ENCODE peak calls at places on chromosomes 11 and 22, in five cellular contexts. A is neuronal stem cell, D is fibroblast of lung, W is H1, J is PC-3. O is an unnamed sample.

GRCh38 chr22:23278883-23279675 is 98.8 kb downstream of the BCR start:
- DNase-seq in J (peak), D (no peak), A (no peak), W (no peak), O (no peak)

GRCh38 chr22:33577862-33578411 is 342.3 kb downstream of the LARGE1 start:
- DNase-seq in W (no peak), J (no peak), A (no peak), D (no peak), O (no peak)

GRCh38 chr11:71372693-71373657 is 75.2 kb downstream of the DHCR7 start:
- DNase-seq in A (no peak), W (no peak), D (peak), J (peak), O (peak)

GRCh38 chr22:44519895-44520294 is 21.9 kb upstream of the RTL6 start:
- DNase-seq in J (no peak), A (no peak), W (no peak), D (no peak), O (no peak)

GRCh38 chr22:45871721-45872120 is 105.2 kb downstream of the WNT7B start:
- DNase-seq in J (no peak), A (no peak), D (no peak), W (no peak), O (no peak)

GRCh38 chr11:73139476-73140198 is 2.5 kb downstream of the FCHSD2 start:
- DNase-seq in J (peak), A (no peak), W (no peak), D (peak), O (no peak)

GRCh38 chr11:38582756-38583155 is 1984.7 kb upstream of the RAG2 start:
- DNase-seq in J (no peak), A (no peak), W (no peak), D (no peak), O (peak)

GRCh38 chr22:36385491-36386350 is 2.0 kb downstream of the MYH9 start:
- DNase-seq in D (no peak), W (no peak), J (peak), A (no peak), O (peak)

GRCh38 chr11:128484172-128484571 is 103.2 kb downstream of the ETS1 start:
- DNase-seq in W (no peak), A (no peak), D (no peak), J (peak), O (peak)

GRCh38 chr11:134452026-134452848 is 40.2 kb upstream of the B3GAT1 start:
- DNase-seq in J (no peak), D (no peak), A (no peak), W (no peak), O (no peak)

GRCh38 chr11:94975599-94975998 is 2.1 kb downstream of the KDM4D start:
- DNase-seq in W (no peak), D (no peak), A (no peak), J (no peak), O (no peak)

GRCh38 chr22:40627612-40628011 is 8.9 kb downstream of the MRTFA start:
- DNase-seq in J (no peak), D (no peak), W (no peak), A (no peak), O (no peak)

GRCh38 chr11:11569936-11570491 is 51.8 kb downstream of the GALNT18 start:
- DNase-seq in D (peak), W (no peak), J (peak), A (no peak), O (no peak)

GRCh38 chr11:102666331-102666957 is 39.1 kb downstream of the MMP27 start:
- DNase-seq in J (peak), D (peak), A (peak), W (no peak), O (peak)

GRCh38 chr11:33708970-33709369 is 8.3 kb upstream of the C11orf91 start:
- DNase-seq in A (no peak), J (peak), D (no peak), W (no peak), O (no peak)

GRCh38 chr22:23708270-23708669 is 17.5 kb downstream of the RGL4 start:
- DNase-seq in A (no peak), D (no peak), W (no peak), J (no peak), O (no peak)

GRCh38 chr11:125140251-125140650 is 24.3 kb upstream of the PKNOX2 start:
- DNase-seq in W (no peak), A (no peak), J (no peak), D (no peak), O (peak)

GRCh38 chr11:122441702-122442092 is 213.8 kb upstream of the UBASH3B start:
- DNase-seq in J (no peak), W (no peak), A (no peak), D (peak), O (no peak)

GRCh38 chr11:116339306-116339705 is 433.5 kb downstream of the BUD13 start:
- DNase-seq in D (no peak), J (no peak), W (no peak), A (no peak), O (no peak)

GRCh38 chr11:125645871-125646270 is 20.9 kb downstream of the CHEK1 start:
- DNase-seq in D (no peak), W (no peak), J (no peak), A (no peak), O (no peak)

GRCh38 chr22:50506611-50507420 is 686 bp downstream of the LMF2 start:
- DNase-seq in J (no peak), W (peak), D (no peak), A (no peak), O (no peak)

GRCh38 chr22:45771711-45772110 is 100.1 kb downstream of the ATXN10 start:
- DNase-seq in A (no peak), D (no peak), J (no peak), W (no peak), O (no peak)

GRCh38 chr11:109237636-109238035 is 184.4 kb upstream of the C11orf87 start:
- DNase-seq in W (no peak), A (no peak), D (no peak), J (no peak), O (no peak)

GRCh38 chr11:70252844-70253243 is 17.6 kb upstream of the PPFIA1 start:
- DNase-seq in A (no peak), W (no peak), D (no peak), J (no peak), O (no peak)

GRCh38 chr11:2950825-2951224 is 21.6 kb upstream of the PHLDA2 start:
- DNase-seq in A (no peak), D (no peak), J (no peak), W (no peak), O (no peak)

GRCh38 chr11:291281-292210 is 2.6 kb downstream of the PGGHG start:
- DNase-seq in A (no peak), D (no peak), J (no peak), W (no peak), O (peak)

GRCh38 chr22:22110548-22111266 is 128.1 kb upstream of the TOP3B start:
- DNase-seq in D (peak), J (peak), A (peak), W (peak), O (peak)

GRCh38 chr22:39818050-39818449 is 75.5 kb downstream of the ENTHD1 start:
- DNase-seq in A (no peak), J (no peak), D (peak), W (no peak), O (peak)

GRCh38 chr11:102345923-102346322 is 1.1 kb upstream of the BIRC2 start:
- DNase-seq in D (peak), A (peak), W (no peak), J (peak), O (peak)

GRCh38 chr22:27557554-27558060 is 243.9 kb downstream of the MN1 start:
- DNase-seq in W (no peak), D (no peak), A (no peak), J (no peak), O (peak)

GRCh38 chr11:94025695-94026394 is 4.7 kb downstream of the HEPHL1 start:
- DNase-seq in D (peak), A (no peak), W (no peak), J (no peak), O (no peak)

GRCh38 chr11:78406568-78407196 is 10.9 kb downstream of the GAB2 start:
- DNase-seq in D (no peak), A (no peak), W (no peak), J (peak), O (peak)

GRCh38 chr22:43823911-43824665 is 12.0 kb upstream of the EFCAB6 start:
- DNase-seq in W (peak), J (no peak), D (no peak), A (no peak), O (no peak)

GRCh38 chr22:28989035-28989464 is 72.6 kb downstream of the C22orf31 start:
- DNase-seq in D (no peak), W (no peak), A (no peak), J (peak), O (peak)

GRCh38 chr11:132087148-132087547 is 716.7 kb downstream of the NTM start:
- DNase-seq in W (no peak), D (no peak), J (no peak), A (no peak), O (no peak)

DNA sequence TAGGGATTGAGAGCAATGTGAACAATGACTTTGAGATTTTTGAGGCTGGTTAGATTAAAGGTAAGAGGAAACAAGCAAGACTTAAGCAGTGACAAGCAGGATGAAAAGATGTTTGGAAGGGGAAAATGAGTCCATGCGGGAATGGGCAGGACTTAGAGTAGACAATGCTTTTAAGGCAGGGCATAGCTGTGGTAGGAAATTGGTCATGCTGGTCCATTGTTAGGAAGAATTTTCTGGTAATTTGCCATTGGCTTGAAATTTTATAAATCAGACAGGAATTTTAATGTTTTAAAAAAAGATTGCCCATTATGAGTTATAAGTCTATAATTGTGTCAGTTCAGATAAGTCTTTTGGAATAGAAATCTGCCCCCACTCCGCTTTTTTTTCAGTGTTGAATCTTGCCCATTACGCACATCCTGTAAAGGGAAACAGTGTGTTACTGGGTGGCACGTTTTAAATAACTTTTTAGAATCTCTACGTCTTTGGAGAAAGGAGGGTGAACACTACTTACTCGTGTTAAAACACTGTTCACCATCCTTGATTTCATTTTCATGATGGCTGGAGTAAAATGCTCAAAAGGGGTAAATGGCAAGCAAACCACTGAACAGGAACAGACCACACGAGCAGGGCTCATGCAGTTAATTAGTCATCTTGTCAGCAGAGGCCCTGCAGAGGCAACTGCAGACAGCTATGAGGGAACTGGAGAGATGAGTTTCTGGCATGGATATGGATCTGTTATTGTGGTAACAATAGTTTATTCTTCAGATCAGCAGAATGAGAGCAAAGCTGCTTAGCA is 25.0 kb downstream of the SWAP70 start:
- DNase-seq in A (no peak), W (no peak), J (peak), D (peak), O (peak)
- H3K4me2 ChIP-seq in A (no peak), W (peak), J (no peak), D (peak), O (no peak)

DNA sequence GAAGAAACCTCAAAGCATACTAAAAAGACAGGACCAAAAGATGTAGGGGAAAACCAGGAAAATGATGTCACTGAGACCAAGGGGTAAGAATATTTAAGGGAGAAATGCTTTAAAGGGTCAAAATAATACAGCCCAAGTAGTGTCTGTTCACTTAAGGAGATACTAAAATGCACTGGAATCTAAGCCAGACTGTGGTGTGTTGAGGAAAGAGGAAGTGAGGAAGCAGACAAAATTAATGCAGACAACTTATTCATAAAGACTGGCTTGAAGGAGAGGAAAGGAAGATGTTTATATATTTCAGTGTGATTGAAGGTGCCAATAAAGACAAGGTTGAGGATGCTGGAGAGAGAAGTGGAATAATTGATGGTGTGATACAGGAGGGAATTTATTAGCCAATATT is 15.7 kb downstream of the ZNF215 start:
- DNase-seq in W (no peak), D (no peak), A (no peak), J (no peak), O (no peak)
- H3K27ac ChIP-seq in W (no peak), D (no peak), A (no peak), J (no peak), O (no peak)

DNA sequence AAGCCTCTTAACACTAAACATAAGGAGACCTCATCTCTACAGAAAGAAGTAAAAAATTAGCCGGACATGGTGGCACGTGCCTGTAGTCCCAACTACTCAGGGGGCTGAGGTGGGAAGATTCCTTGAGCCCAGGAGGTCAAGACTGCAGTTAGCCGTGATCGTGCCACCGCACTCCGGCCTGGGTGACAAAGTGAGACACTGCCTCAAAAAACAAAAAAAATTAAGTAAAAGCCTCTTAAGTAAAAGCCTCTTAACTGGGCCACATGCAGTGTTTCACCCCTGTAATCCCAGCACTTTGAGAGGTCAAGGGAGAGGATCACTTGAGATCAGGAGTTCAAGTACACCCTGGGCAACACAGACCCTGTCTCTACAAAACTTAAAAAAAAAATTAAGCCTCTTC is 25.7 kb downstream of the CELF1 start:
- DNase-seq in W (no peak), J (no peak), D (no peak), A (no peak), O (no peak)
- H3K4me2 ChIP-seq in W (no peak), J (no peak), D (no peak), A (no peak), O (no peak)

GRCh38 chr11:75302346-75302745 is 49.1 kb downstream of the ARRB1 start:
- DNase-seq in D (no peak), A (no peak), J (no peak), W (no peak), O (no peak)
- H3K27ac ChIP-seq in D (no peak), A (no peak), J (no peak), W (no peak), O (no peak)

GRCh38 chr11:9313648-9314290 is 624 bp downstream of the TMEM41B start:
- DNase-seq in J (peak), A (no peak), W (no peak), D (peak), O (peak)
- H3K4me2 ChIP-seq in J (peak), A (peak), W (peak), D (peak), O (peak)

DNA sequence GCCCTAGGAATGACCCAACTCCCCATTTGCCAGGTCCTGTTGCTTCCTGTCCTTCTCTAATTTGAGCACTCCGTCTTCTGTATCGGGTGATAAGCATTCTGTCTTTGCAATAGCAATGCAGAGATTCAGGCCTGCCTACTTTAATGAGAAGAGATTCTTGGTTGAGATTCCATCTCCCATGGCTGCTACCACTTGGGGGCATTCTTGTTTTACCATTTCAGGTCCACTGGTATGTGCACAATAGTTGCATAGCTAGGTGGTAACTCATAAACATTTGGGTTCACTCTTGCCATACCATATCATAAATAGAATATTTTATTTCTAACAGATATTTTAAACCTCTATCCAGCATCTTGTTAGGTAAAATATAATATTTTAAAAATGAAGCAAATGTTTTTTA is 34.4 kb upstream of the CALCB start:
- DNase-seq in D (peak), J (peak), W (no peak), A (no peak), O (peak)
- H3K27ac ChIP-seq in D (no peak), J (no peak), W (no peak), A (no peak), O (no peak)

GRCh38 chr11:131036544-131036943 is 120.3 kb upstream of the SNX19 start:
- DNase-seq in A (no peak), D (peak), J (no peak), W (no peak), O (no peak)

GRCh38 chr11:131038597-131038996 is 122.3 kb upstream of the SNX19 start:
- DNase-seq in A (no peak), J (peak), D (no peak), W (no peak), O (peak)

GRCh38 chr11:131037873-131038272 is 121.6 kb upstream of the SNX19 start:
- DNase-seq in W (no peak), J (peak), A (no peak), D (peak), O (peak)

GRCh38 chr11:131027501-131027900 is 111.2 kb upstream of the SNX19 start:
- DNase-seq in W (no peak), D (no peak), A (no peak), J (no peak), O (no peak)

DNA sequence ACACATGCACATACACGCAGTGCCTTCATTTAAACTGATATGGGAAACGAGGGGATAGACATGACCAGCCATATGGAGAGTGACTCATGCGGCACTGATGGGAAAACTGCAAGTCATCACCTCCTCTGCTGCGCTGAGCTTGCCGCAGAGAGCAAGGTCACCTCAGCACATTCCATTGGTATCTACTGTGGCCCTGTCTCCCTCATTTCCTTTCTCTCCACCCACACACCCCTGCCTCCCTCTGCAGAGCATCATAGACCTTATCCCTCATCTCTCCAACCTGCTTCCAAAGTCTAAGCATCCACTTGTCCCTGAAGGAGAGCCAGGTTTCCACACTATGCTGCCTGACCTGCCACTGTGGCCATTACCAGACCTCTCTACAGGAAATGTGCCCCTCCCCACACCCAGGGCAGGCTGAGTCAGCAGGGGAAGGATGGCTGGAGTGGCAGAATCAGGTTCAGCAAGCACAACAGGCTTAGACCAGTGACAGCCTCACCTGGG is 116.9 kb upstream of the SNX19 start:
- DNase-seq in A (no peak), W (no peak), D (peak), J (peak), O (peak)
- H3K4me2 ChIP-seq in A (no peak), W (no peak), D (no peak), J (peak), O (no peak)

DNA sequence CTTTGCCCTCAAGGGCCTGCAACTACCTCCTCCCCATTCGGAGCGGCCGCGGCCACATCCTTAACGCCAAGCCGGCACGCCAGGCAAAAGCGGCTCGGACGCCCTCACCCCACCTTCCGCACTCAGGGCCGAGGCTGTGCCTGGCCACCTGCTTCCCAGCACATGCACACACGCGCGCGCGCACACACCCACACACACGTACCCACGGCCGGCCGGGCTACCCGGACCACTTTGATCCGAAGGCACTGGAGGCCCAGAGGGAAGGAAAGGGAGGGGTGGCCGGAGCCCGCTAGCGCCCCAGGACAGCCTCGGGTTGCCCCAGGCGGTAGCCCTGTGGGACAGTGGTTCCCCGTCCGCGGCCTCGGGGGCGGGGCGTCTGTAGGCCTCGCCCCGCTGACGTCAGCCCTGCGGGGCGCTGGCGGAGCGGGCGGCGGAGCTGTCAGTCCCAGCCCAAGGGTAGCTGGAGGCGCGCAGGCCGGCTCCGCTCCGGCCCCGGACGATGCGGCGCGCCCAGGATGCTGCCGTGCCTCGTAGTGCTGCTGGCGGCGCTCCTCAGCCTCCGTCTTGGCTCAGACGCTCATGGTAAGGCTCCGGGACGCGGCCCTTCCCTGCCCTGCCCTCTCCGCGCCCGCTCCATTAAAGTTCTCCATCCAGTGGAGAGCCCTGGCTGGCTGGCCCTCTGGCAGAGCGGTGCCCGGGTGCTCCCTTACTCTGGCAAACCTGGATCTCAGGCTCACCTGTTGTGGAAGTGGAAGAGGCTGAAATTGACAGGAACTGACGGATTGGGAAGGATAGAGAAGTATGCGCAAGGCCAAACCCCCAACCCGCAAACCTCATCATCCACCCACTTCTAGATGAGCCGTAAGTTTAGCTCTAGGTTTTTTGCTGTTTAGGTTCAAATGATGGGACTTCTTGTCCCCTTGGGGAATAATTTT is at the start of gene IL10RA:
- DNase-seq in J (no peak), A (peak), D (peak), W (peak), O (peak)
- H3K27ac ChIP-seq in J (no peak), A (no peak), D (no peak), W (no peak), O (no peak)

O was measured in mesendoderm.